ENCODE peak calls at places on chromosome 10, in five cellular contexts. I is SK-N-DZ, F is AG09309, L is heart right ventricle, E is body of pancreas. Y is an unnamed sample.

GRCh38 chr10:113381906-113382562 is 170.8 kb upstream of the HABP2 start:
- DNase-seq in F (peak), L (peak), E (no peak), I (no peak), Y (no peak)

GRCh38 chr10:103241262-103242011 is 4.2 kb upstream of the RPEL1 start:
- DNase-seq in L (no peak), E (peak), I (no peak), F (no peak), Y (peak)

GRCh38 chr10:11036424-11037011 is 18.8 kb downstream of the CELF2 start:
- DNase-seq in I (peak), E (peak), F (peak), L (peak), Y (peak)

GRCh38 chr10:78905940-78906308 is 162.8 kb upstream of the ZMIZ1 start:
- DNase-seq in F (no peak), I (no peak), L (no peak), E (no peak), Y (peak)

GRCh38 chr10:17961551-17962422 is 10.1 kb downstream of the SLC39A12 start:
- DNase-seq in F (no peak), L (no peak), E (no peak), I (no peak), Y (no peak)

GRCh38 chr10:117004627-117005453 is at the start of gene SHTN1:
- DNase-seq in E (peak), F (no peak), I (peak), L (peak), Y (peak)

GRCh38 chr10:82576093-82576492 is 701.1 kb downstream of the NRG3 start:
- DNase-seq in L (no peak), E (no peak), F (no peak), I (no peak), Y (no peak)

GRCh38 chr10:11284291-11285085 is 266.8 kb downstream of the CELF2 start:
- DNase-seq in I (no peak), L (no peak), E (no peak), F (no peak), Y (no peak)

GRCh38 chr10:351770-352318 is 216.6 kb downstream of the ZMYND11 start:
- DNase-seq in E (no peak), I (no peak), F (no peak), L (no peak), Y (no peak)

GRCh38 chr10:69958232-69958902 is 94.3 kb upstream of the MACROH2A2 start:
- DNase-seq in E (peak), L (no peak), F (peak), I (peak), Y (peak)

GRCh38 chr10:33621143-33621542 is 286.7 kb upstream of the NRP1 start:
- DNase-seq in F (no peak), L (no peak), E (no peak), I (no peak), Y (no peak)

Y was measured in DMS53.